ENCODE peak calls at places on chromosomes 11 and 22, in seven cellular contexts. V is amygdala; Z is stimulated activated CD8-positive, alpha-beta memory T cell treated with anti-CD3 and anti-CD28 coated beads, Interleukin-15, amount 100 ng/mL, for 24 hours; B is endothelial cell; N is lower lobe of right lung; T is T-helper 2 cell; Q is non-pigmented ciliary epithelial cell. F is an unnamed sample.

GRCh38 chr11:31045335-31045734 is 324.2 kb downstream of the DCDC1 start:
- DNase-seq in V (no peak), Z (no peak), B (no peak), N (no peak), T (no peak), Q (no peak), F (peak; percentile 16)

GRCh38 chr22:49566693-49567092 is 261.0 kb downstream of the BRD1 start:
- DNase-seq in V (no peak), Z (no peak), B (no peak), N (no peak), T (no peak), Q (no peak), F (no peak)

GRCh38 chr22:36546932-36547331 is 18.0 kb upstream of the EIF3D start:
- DNase-seq in V (no peak), Z (no peak), B (no peak), N (no peak), T (no peak), Q (peak; percentile 74), F (no peak)

GRCh38 chr11:9132203-9132878 is 40.9 kb upstream of the SCUBE2 start:
- DNase-seq in V (no peak), Z (no peak), B (no peak), N (no peak), T (no peak), Q (no peak), F (no peak)

GRCh38 chr11:112345708-112346107 is 85.0 kb upstream of the PLET1 start:
- DNase-seq in V (no peak), Z (no peak), B (no peak), N (no peak), T (no peak), Q (no peak), F (no peak)

GRCh38 chr11:82978422-82979099 is 77.0 kb downstream of the DDIAS start:
- DNase-seq in V (no peak), Z (no peak), B (no peak), N (no peak), T (no peak), Q (peak; percentile 66), F (no peak)

GRCh38 chr22:27597703-27598444 is 203.7 kb downstream of the MN1 start:
- DNase-seq in V (no peak), Z (no peak), B (no peak), N (no peak), T (no peak), Q (no peak), F (no peak)

GRCh38 chr11:45904309-45904915 is 2.7 kb downstream of the FREY1 start:
- DNase-seq in V (no peak), Z (no peak), B (no peak), N (no peak), T (no peak), Q (no peak), F (no peak)

GRCh38 chr11:128632151-128632791 is 44.9 kb upstream of the ETS1 start:
- DNase-seq in V (no peak), Z (no peak), B (peak; percentile 61), N (no peak), T (no peak), Q (no peak), F (no peak)

GRCh38 chr22:41184679-41185078 is 20.4 kb upstream of the L3MBTL2 start:
- DNase-seq in V (no peak), Z (no peak), B (no peak), N (no peak), T (no peak), Q (no peak), F (no peak)

GRCh38 chr11:70650075-70650909 is 252.0 kb downstream of the CTTN start:
- DNase-seq in V (no peak), Z (no peak), B (peak; percentile 92), N (peak; percentile 61), T (no peak), Q (peak; percentile 18), F (no peak)

GRCh38 chr11:36098046-36098445 is 154.2 kb downstream of the LDLRAD3 start:
- DNase-seq in V (no peak), Z (no peak), B (no peak), N (no peak), T (no peak), Q (no peak), F (peak; percentile 62)

GRCh38 chr11:11390068-11390775 is 37.2 kb upstream of the CSNK2A3 start:
- DNase-seq in V (no peak), Z (no peak), B (no peak), N (no peak), T (no peak), Q (no peak), F (no peak)

GRCh38 chr11:126060651-126061220 is 1.9 kb downstream of the CDON start:
- DNase-seq in V (no peak), Z (no peak), B (no peak), N (no peak), T (no peak), Q (no peak), F (no peak)

GRCh38 chr22:27397948-27398330 is 403.6 kb downstream of the MN1 start:
- DNase-seq in V (no peak), Z (no peak), B (no peak), N (peak; percentile 53), T (no peak), Q (no peak), F (no peak)

GRCh38 chr22:22454997-22455396 is 53.5 kb downstream of the ZNF280B start:
- DNase-seq in V (no peak), Z (no peak), B (no peak), N (no peak), T (no peak), Q (no peak), F (no peak)

GRCh38 chr11:65867284-65868071 is 5.1 kb downstream of the EFEMP2 start:
- DNase-seq in V (no peak), Z (no peak), B (no peak), N (peak; percentile 45), T (no peak), Q (no peak), F (no peak)

GRCh38 chr11:71144010-71144409 is 108.4 kb downstream of the SHANK2 start:
- DNase-seq in V (no peak), Z (no peak), B (no peak), N (no peak), T (no peak), Q (no peak), F (no peak)

GRCh38 chr11:68153742-68154141 is 32.6 kb upstream of the CHKA start:
- DNase-seq in V (no peak), Z (no peak), B (no peak), N (no peak), T (no peak), Q (no peak), F (no peak)

GRCh38 chr11:121636341-121637176 is 183.8 kb upstream of the SORL1-AS1 start:
- DNase-seq in V (no peak), Z (no peak), B (no peak), N (no peak), T (no peak), Q (no peak), F (no peak)